ENCODE peak calls at places on chromosomes 5 and 9, in five cellular contexts. X, W, I, V and P are unnamed samples.

GRCh38 chr9:26725573-26725972 is 167.0 kb downstream of the CAAP1 start:
- DNase-seq in V (no peak), W (no peak), I (peak), X (no peak), P (no peak)

GRCh38 chr9:125646222-125647100 is 60.5 kb downstream of the MAPKAP1 start:
- DNase-seq in I (no peak), V (no peak), W (peak), X (no peak), P (no peak)

GRCh38 chr9:128619127-128619526 is 37.5 kb downstream of the DYNC2I2 start:
- DNase-seq in W (no peak), V (no peak), I (no peak), X (no peak), P (no peak)

GRCh38 chr5:145975361-145976066 is 39.1 kb downstream of the SH3RF2 start:
- DNase-seq in W (peak), V (no peak), X (peak), I (peak), P (peak)

GRCh38 chr9:94746541-94747505 is 20.3 kb downstream of the AOPEP start:
- DNase-seq in X (no peak), W (no peak), V (no peak), I (no peak), P (no peak)

GRCh38 chr9:115587310-115587709 is 469.4 kb upstream of the TNC start:
- DNase-seq in V (no peak), I (no peak), X (no peak), W (no peak), P (no peak)

GRCh38 chr9:73223594-73223993 is 71.9 kb downstream of the ANXA1 start:
- DNase-seq in I (no peak), X (no peak), W (no peak), V (no peak), P (no peak)

GRCh38 chr5:137688248-137688840 is 47.5 kb downstream of the KLHL3 start:
- DNase-seq in V (no peak), W (no peak), I (no peak), X (no peak), P (no peak)

GRCh38 chr5:10581867-10582511 is 18.1 kb downstream of the ANKRD33B start:
- DNase-seq in I (no peak), X (no peak), V (no peak), W (no peak), P (no peak)

GRCh38 chr5:136006164-136006563 is 22.6 kb upstream of the TGFBI start:
- DNase-seq in I (peak), X (no peak), V (no peak), W (no peak), P (peak)

GRCh38 chr9:12819436-12820185 is 44.8 kb downstream of the LURAP1L start:
- DNase-seq in I (no peak), X (peak), W (peak), V (peak), P (no peak)

GRCh38 chr5:141992349-141992963 is 20.4 kb downstream of the GNPDA1 start:
- DNase-seq in X (peak), V (peak), I (peak), W (peak), P (peak)

GRCh38 chr9:101371813-101372212 is 13.0 kb downstream of the BAAT start:
- DNase-seq in I (no peak), V (no peak), W (no peak), X (no peak), P (no peak)

GRCh38 chr5:14829396-14829795 is 42.2 kb downstream of the ANKH start:
- DNase-seq in X (no peak), I (no peak), W (no peak), V (no peak), P (no peak)

GRCh38 chr9:33159058-33159759 is 7.9 kb downstream of the B4GALT1 start:
- DNase-seq in I (peak), V (peak), W (peak), X (no peak), P (peak)

GRCh38 chr9:75957095-75957494 is 66.6 kb downstream of the PCSK5 start:
- DNase-seq in W (no peak), I (no peak), X (no peak), V (no peak), P (no peak)

GRCh38 chr5:111127453-111128195 is 35.5 kb downstream of the WDR36 start:
- DNase-seq in X (no peak), W (no peak), V (no peak), I (peak), P (no peak)

GRCh38 chr9:33374634-33375237 is 27.6 kb downstream of the AQP7 start:
- DNase-seq in W (peak), I (peak), V (peak), X (peak), P (peak)

GRCh38 chr9:134564431-134565170 is 77.0 kb upstream of the COL5A1 start:
- DNase-seq in X (no peak), W (no peak), I (no peak), V (no peak), P (peak)

GRCh38 chr5:68839019-68839552 is 254.7 kb upstream of the SLC30A5 start:
- DNase-seq in V (no peak), W (no peak), X (no peak), I (peak), P (no peak)

GRCh38 chr9:124758061-124758460 is 13.1 kb downstream of the NR6A1 start:
- DNase-seq in V (no peak), W (no peak), X (peak), I (no peak), P (no peak)

GRCh38 chr5:102222772-102223171 is 73.3 kb downstream of the SLCO4C1 start:
- DNase-seq in X (no peak), V (no peak), I (no peak), W (no peak), P (no peak)

GRCh38 chr5:160330212-160330611 is 17.8 kb upstream of the CCNJL start:
- DNase-seq in I (no peak), W (no peak), X (no peak), V (no peak), P (no peak)

GRCh38 chr5:93497101-93497500 is 83.9 kb downstream of the NR2F1-AS1 start:
- DNase-seq in I (peak), W (no peak), X (no peak), V (no peak), P (no peak)

GRCh38 chr5:173395257-173395932 is 67.2 kb upstream of the STC2 start:
- DNase-seq in W (no peak), I (peak), V (peak), X (no peak), P (no peak)
- TF ChIP-seq CTCF in W (no peak), I (no peak), V (peak), X (no peak), P (no peak)

DNA sequence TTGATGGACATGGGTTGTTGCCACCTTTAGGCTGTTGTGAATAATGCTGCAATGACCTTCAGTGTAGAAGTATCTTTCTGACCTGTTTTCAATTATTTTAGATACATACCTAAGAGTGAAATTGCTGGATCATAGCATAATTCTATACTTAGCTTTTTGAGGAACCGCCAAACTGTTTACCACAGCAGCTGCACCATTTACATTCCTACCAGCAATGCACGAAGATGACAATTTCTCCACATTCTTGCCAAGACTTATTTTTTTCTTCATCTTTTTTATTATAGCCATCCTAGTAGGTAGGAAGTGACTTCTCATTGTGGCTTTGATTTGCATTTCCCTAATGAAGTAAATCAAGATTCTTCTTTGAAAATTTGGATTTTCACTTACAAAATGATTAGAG is 36.5 kb upstream of the ASTN2 start:
- DNase-seq in I (no peak), W (no peak), X (no peak), V (no peak), P (no peak)
- TF ChIP-seq CTCF in I (no peak), W (no peak), X (no peak), V (no peak), P (no peak)

GRCh38 chr5:74017786-74018211 is 391.8 kb downstream of the ARHGEF28 start:
- DNase-seq in W (no peak), I (peak), V (no peak), X (peak), P (no peak)

GRCh38 chr5:74017112-74017511 is 391.1 kb downstream of the ARHGEF28 start:
- DNase-seq in V (no peak), W (no peak), I (peak), X (no peak), P (no peak)

GRCh38 chr5:74015716-74016115 is 389.7 kb downstream of the ARHGEF28 start:
- DNase-seq in X (no peak), W (no peak), V (no peak), I (no peak), P (no peak)

GRCh38 chr5:74013222-74013621 is 387.2 kb downstream of the ARHGEF28 start:
- DNase-seq in V (no peak), X (no peak), I (peak), W (no peak), P (no peak)

DNA sequence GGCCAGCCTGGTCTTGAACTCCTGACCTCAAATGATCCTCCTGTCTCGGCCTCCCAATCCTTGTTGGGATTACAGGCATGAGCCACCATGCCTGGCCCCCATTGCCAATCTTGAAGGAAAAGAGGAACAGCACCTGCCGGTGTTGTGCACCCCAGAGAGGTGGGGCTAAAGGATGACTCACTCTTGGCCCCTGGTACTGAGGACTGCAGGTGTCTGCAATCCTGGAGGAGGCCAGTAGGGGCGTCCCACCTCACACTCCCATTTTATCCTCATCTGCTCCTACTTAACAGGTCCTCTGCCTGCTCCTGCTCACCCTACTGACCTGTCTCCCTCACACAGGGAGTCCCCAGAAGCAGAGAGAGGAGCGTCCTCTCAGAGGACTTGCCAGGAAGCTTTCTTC is 390.4 kb downstream of the ARHGEF28 start:
- DNase-seq in V (no peak), W (peak), I (no peak), X (no peak), P (no peak)
- TF ChIP-seq CTCF in V (no peak), W (peak), I (peak), X (no peak), P (no peak)

GRCh38 chr9:97853844-97854695 is 1.0 kb downstream of the FOXE1 start:
- DNase-seq in X (no peak), I (peak), W (no peak), V (no peak), P (no peak)
- TF ChIP-seq CTCF in X (no peak), I (peak), W (no peak), V (no peak), P (no peak)

GRCh38 chr9:1709347-1709746 is 305.8 kb upstream of the SMARCA2 start:
- DNase-seq in V (peak), X (peak), W (peak), I (peak), P (no peak)
- TF ChIP-seq CTCF in V (peak), X (no peak), W (peak), I (no peak), P (no peak)

DNA sequence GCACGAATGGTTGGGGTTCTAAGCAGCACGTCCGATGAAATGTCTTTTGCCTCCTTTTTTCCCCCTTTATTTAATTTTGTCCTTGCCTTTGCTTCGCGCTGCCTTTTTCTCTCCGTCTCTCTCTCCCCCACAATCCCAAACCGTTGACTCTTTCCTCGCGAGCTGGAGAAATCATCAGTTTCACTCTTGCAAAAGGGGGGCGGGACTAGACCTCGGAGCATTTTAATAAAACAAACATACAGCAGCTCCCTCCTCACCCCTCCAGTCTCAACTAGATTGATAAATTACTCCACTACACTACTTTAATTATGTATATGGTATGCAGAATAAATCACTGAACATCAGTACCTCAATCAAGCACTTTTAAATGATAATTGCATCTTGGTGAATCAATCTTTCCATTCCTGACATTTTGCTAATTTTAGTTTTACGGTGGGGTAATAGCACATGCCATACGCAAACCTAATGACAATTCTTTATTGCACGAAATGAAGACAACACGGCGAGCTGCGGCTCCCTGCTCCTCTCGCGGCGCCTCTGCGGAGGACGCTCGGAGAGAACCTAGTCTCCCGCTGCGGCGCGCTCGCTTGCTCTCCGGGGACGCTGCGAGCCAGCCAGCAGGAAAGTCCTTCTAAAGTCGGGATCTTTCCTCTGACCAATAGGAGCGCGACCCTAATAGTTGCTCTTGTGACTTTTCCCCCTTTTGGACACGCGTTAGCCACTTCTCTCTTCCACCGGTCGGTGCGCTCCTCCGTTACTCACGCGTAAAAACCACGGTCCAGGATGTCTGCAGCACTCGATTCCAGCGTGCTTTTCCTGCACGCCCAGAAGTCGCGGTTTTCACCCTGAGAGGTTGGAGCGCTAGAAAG is 816 bp upstream of the MEF2C start:
- DNase-seq in V (peak), X (peak), I (peak), W (peak), P (peak)
- TF ChIP-seq CTCF in V (peak), X (no peak), I (no peak), W (no peak), P (no peak)

GRCh38 chr5:134917070-134917831 is 12.3 kb downstream of the PCBD2 start:
- DNase-seq in X (peak), V (no peak), I (peak), W (no peak), P (no peak)
- TF ChIP-seq CTCF in X (no peak), V (no peak), I (peak), W (peak), P (peak)

GRCh38 chr5:125413861-125414260 is 667.4 kb upstream of the ZNF608 start:
- DNase-seq in X (no peak), W (no peak), I (no peak), V (no peak), P (no peak)
- TF ChIP-seq CTCF in X (no peak), W (no peak), I (no peak), V (no peak), P (no peak)

GRCh38 chr5:59178482-59178881 is 595.6 kb downstream of the RAB3C start:
- DNase-seq in I (no peak), X (no peak), W (peak), V (no peak), P (no peak)
- TF ChIP-seq CTCF in I (no peak), X (no peak), W (no peak), V (no peak), P (no peak)

GRCh38 chr9:112093875-112094227 is 81.2 kb downstream of the SUSD1 start:
- DNase-seq in V (no peak), I (no peak), W (peak), X (no peak), P (peak)

GRCh38 chr9:112093147-112093874 is 81.8 kb downstream of the SUSD1 start:
- DNase-seq in V (no peak), W (no peak), X (no peak), I (no peak), P (peak)

GRCh38 chr9:112094240-112094639 is 80.9 kb downstream of the SUSD1 start:
- DNase-seq in I (no peak), X (no peak), W (no peak), V (no peak), P (peak)

GRCh38 chr9:112094948-112095779 is 79.9 kb downstream of the SUSD1 start:
- DNase-seq in I (no peak), V (no peak), X (no peak), W (peak), P (peak)

GRCh38 chr9:112091805-112092204 is 83.3 kb downstream of the SUSD1 start:
- DNase-seq in V (no peak), X (peak), W (no peak), I (no peak), P (peak)
- TF ChIP-seq CTCF in V (peak), X (peak), W (peak), I (peak), P (no peak)